ENCODE peak calls at places on chromosomes 2 and 18, in nine cellular contexts. K is NCI-H1105 treated with DMSO at 0.1 percent for 48 hours; G is fibroblast of gingiva; V is cardiac septum; Z is CD8-positive, alpha-beta T cell; Y is foreskin fibroblast; L is astrocyte of the spinal cord; N is SW480; A is midbrain. D is an unnamed sample.

GRCh38 chr2:233542507-233542906 is 24.1 kb downstream of the USP40 start:
- DNase-seq in K (no peak), G (peak), V (no peak), Z (no peak), Y (peak), L (no peak), N (no peak), A (no peak), D (no peak)

GRCh38 chr2:215624423-215624829 is 188.6 kb upstream of the FN1 start:
- DNase-seq in K (no peak), G (peak), V (no peak), Z (no peak), Y (peak), L (peak), N (no peak), A (no peak), D (no peak)

GRCh38 chr2:239190921-239191885 is 209.6 kb downstream of the HDAC4 start:
- DNase-seq in K (no peak), G (no peak), V (peak), Z (no peak), Y (no peak), L (no peak), N (no peak), A (no peak), D (no peak)

GRCh38 chr2:133331437-133331836 is 236.8 kb downstream of the NCKAP5 start:
- DNase-seq in K (peak), G (no peak), V (no peak), Z (no peak), Y (no peak), L (no peak), N (no peak), A (no peak), D (no peak)

GRCh38 chr2:150485871-150486538 is 1.5 kb downstream of the RND3 start:
- DNase-seq in K (peak), G (peak), V (peak), Z (no peak), Y (peak), L (peak), N (peak), A (peak), D (no peak)

GRCh38 chr2:235643680-235644117 is 149.9 kb downstream of the AGAP1 start:
- DNase-seq in K (no peak), G (no peak), V (no peak), Z (no peak), Y (no peak), L (no peak), N (no peak), A (no peak), D (no peak)

GRCh38 chr18:32289480-32290075 is 99.7 kb downstream of the MEP1B start:
- DNase-seq in K (peak), G (peak), V (no peak), Z (no peak), Y (peak), L (peak), N (peak), A (peak), D (no peak)

GRCh38 chr18:72419914-72420313 is 124.2 kb downstream of the CBLN2 start:
- DNase-seq in K (no peak), G (no peak), V (no peak), Z (no peak), Y (peak), L (peak), N (no peak), A (no peak), D (no peak)

GRCh38 chr2:150046211-150046610 is 441.3 kb downstream of the RND3 start:
- DNase-seq in K (no peak), G (peak), V (no peak), Z (no peak), Y (peak), L (peak), N (no peak), A (no peak), D (no peak)

GRCh38 chr2:28366496-28367282 is 26.0 kb upstream of the FOSL2 start:
- DNase-seq in K (no peak), G (no peak), V (no peak), Z (peak), Y (no peak), L (no peak), N (no peak), A (no peak), D (peak)

GRCh38 chr2:133484106-133484505 is 84.2 kb downstream of the NCKAP5 start:
- DNase-seq in K (no peak), G (peak), V (no peak), Z (no peak), Y (peak), L (no peak), N (no peak), A (no peak), D (no peak)

GRCh38 chr2:127429844-127430425 is 11.7 kb downstream of the PROC start:
- DNase-seq in K (no peak), G (no peak), V (no peak), Z (no peak), Y (no peak), L (no peak), N (no peak), A (no peak), D (no peak)

GRCh38 chr2:105926960-105927678 is 182.4 kb downstream of the NCK2 start:
- DNase-seq in K (no peak), G (no peak), V (no peak), Z (peak), Y (no peak), L (no peak), N (no peak), A (no peak), D (peak)

GRCh38 chr2:73053316-73054114 is 18.0 kb downstream of the SFXN5 start:
- DNase-seq in K (no peak), G (no peak), V (no peak), Z (no peak), Y (peak), L (peak), N (no peak), A (peak), D (no peak)

GRCh38 chr2:101736233-101736632 is 38.7 kb downstream of the MAP4K4 start:
- DNase-seq in K (no peak), G (peak), V (no peak), Z (no peak), Y (no peak), L (no peak), N (no peak), A (peak), D (no peak)

GRCh38 chr2:217837001-217837491 is 165.7 kb downstream of the TNS1 start:
- DNase-seq in K (no peak), G (peak), V (peak), Z (no peak), Y (peak), L (peak), N (peak), A (peak), D (no peak)

GRCh38 chr2:64637931-64638330 is 15.8 kb downstream of the SERTAD2 start:
- DNase-seq in K (no peak), G (no peak), V (no peak), Z (no peak), Y (no peak), L (no peak), N (no peak), A (no peak), D (no peak)

GRCh38 chr2:231527091-231527395 is 3.2 kb downstream of the NMUR1 start:
- DNase-seq in K (no peak), G (no peak), V (no peak), Z (no peak), Y (no peak), L (no peak), N (no peak), A (no peak), D (no peak)

GRCh38 chr2:221100467-221101089 is 471.5 kb downstream of the EPHA4 start:
- DNase-seq in K (no peak), G (no peak), V (no peak), Z (no peak), Y (peak), L (peak), N (no peak), A (no peak), D (no peak)

GRCh38 chr2:240427729-240428128 is 7.7 kb upstream of the GPC1 start:
- DNase-seq in K (no peak), G (no peak), V (no peak), Z (no peak), Y (no peak), L (no peak), N (no peak), A (no peak), D (no peak)

GRCh38 chr2:39666489-39667141 is 898 bp downstream of the TMEM178A start:
- DNase-seq in K (no peak), G (no peak), V (no peak), Z (no peak), Y (peak), L (no peak), N (no peak), A (no peak), D (no peak)

GRCh38 chr18:11176416-11176815 is 27.0 kb upstream of the PIEZO2 start:
- DNase-seq in K (no peak), G (peak), V (no peak), Z (no peak), Y (peak), L (peak), N (no peak), A (no peak), D (no peak)